ENCODE peak calls at places on chromosomes 2 and 18, in ten cellular contexts. One of them, this sample, is unnamed.

GRCh38 chr2:214069254-214069653 is 341.6 kb upstream of the VWC2L start:
- DNase-seq in upper lobe of right lung: no peak
- DNase-seq in stromal cell of bone marrow: peak; percentile 96
- DNase-seq in kidney tubule cell: peak; percentile 98
- DNase-seq in prostate gland: peak; percentile 10
- DNase-seq in nephron progenitor cell: no peak
- DNase-seq in activated CD8-positive, alpha-beta memory T cell treated with anti-CD3 and anti-CD28 coated beads, Interleukin-2, amount 10 ng/mL, durations not matched to agents 7 days and 5 days: no peak
- DNase-seq in stimulated activated CD8-positive, alpha-beta memory T cell treated with anti-CD3 and anti-CD28 coated beads, Interleukin-15, amount 100 ng/mL, for 1 hour: no peak
- DNase-seq in heart left ventricle: no peak
- DNase-seq in activated naive CD4-positive, alpha-beta T cell treated with anti-CD3 and anti-CD28 coated beads, Interleukin-2, amount 50 U/mL, for 16 hours: no peak
- DNase-seq in this sample: peak; percentile 77

GRCh38 chr2:71782323-71782722 is 329.0 kb downstream of the DYSF start:
- DNase-seq in nephron progenitor cell: no peak
- DNase-seq in heart left ventricle: no peak
- DNase-seq in upper lobe of right lung: no peak
- DNase-seq in stromal cell of bone marrow: no peak
- DNase-seq in activated naive CD4-positive, alpha-beta T cell treated with anti-CD3 and anti-CD28 coated beads, Interleukin-2, amount 50 U/mL, for 16 hours: no peak
- DNase-seq in kidney tubule cell: no peak
- DNase-seq in activated CD8-positive, alpha-beta memory T cell treated with anti-CD3 and anti-CD28 coated beads, Interleukin-2, amount 10 ng/mL, durations not matched to agents 7 days and 5 days: peak; percentile 8
- DNase-seq in prostate gland: peak; percentile 1
- DNase-seq in stimulated activated CD8-positive, alpha-beta memory T cell treated with anti-CD3 and anti-CD28 coated beads, Interleukin-15, amount 100 ng/mL, for 1 hour: no peak
- DNase-seq in this sample: no peak

GRCh38 chr2:225002656-225003045 is 39.6 kb downstream of the DOCK10 start:
- DNase-seq in stimulated activated CD8-positive, alpha-beta memory T cell treated with anti-CD3 and anti-CD28 coated beads, Interleukin-15, amount 100 ng/mL, for 1 hour: no peak
- DNase-seq in stromal cell of bone marrow: no peak
- DNase-seq in activated naive CD4-positive, alpha-beta T cell treated with anti-CD3 and anti-CD28 coated beads, Interleukin-2, amount 50 U/mL, for 16 hours: peak; percentile 30
- DNase-seq in prostate gland: no peak
- DNase-seq in nephron progenitor cell: no peak
- DNase-seq in upper lobe of right lung: no peak
- DNase-seq in kidney tubule cell: peak; percentile 95
- DNase-seq in activated CD8-positive, alpha-beta memory T cell treated with anti-CD3 and anti-CD28 coated beads, Interleukin-2, amount 10 ng/mL, durations not matched to agents 7 days and 5 days: peak; percentile 67
- DNase-seq in heart left ventricle: no peak
- DNase-seq in this sample: no peak

GRCh38 chr2:44237221-44237620 is 38.1 kb upstream of the SLC3A1 start:
- DNase-seq in stromal cell of bone marrow: no peak
- DNase-seq in activated CD8-positive, alpha-beta memory T cell treated with anti-CD3 and anti-CD28 coated beads, Interleukin-2, amount 10 ng/mL, durations not matched to agents 7 days and 5 days: peak; percentile 68
- DNase-seq in upper lobe of right lung: no peak
- DNase-seq in activated naive CD4-positive, alpha-beta T cell treated with anti-CD3 and anti-CD28 coated beads, Interleukin-2, amount 50 U/mL, for 16 hours: no peak
- DNase-seq in kidney tubule cell: no peak
- DNase-seq in stimulated activated CD8-positive, alpha-beta memory T cell treated with anti-CD3 and anti-CD28 coated beads, Interleukin-15, amount 100 ng/mL, for 1 hour: no peak
- DNase-seq in heart left ventricle: no peak
- DNase-seq in prostate gland: no peak
- DNase-seq in nephron progenitor cell: no peak
- DNase-seq in this sample: no peak

GRCh38 chr2:155157065-155157464 is 458.6 kb downstream of the KCNJ3 start:
- DNase-seq in kidney tubule cell: no peak
- DNase-seq in prostate gland: no peak
- DNase-seq in heart left ventricle: no peak
- DNase-seq in stromal cell of bone marrow: no peak
- DNase-seq in upper lobe of right lung: no peak
- DNase-seq in activated CD8-positive, alpha-beta memory T cell treated with anti-CD3 and anti-CD28 coated beads, Interleukin-2, amount 10 ng/mL, durations not matched to agents 7 days and 5 days: no peak
- DNase-seq in activated naive CD4-positive, alpha-beta T cell treated with anti-CD3 and anti-CD28 coated beads, Interleukin-2, amount 50 U/mL, for 16 hours: no peak
- DNase-seq in nephron progenitor cell: no peak
- DNase-seq in stimulated activated CD8-positive, alpha-beta memory T cell treated with anti-CD3 and anti-CD28 coated beads, Interleukin-15, amount 100 ng/mL, for 1 hour: no peak
- DNase-seq in this sample: no peak

GRCh38 chr2:53584986-53585385 is 182.6 kb upstream of the CHAC2 start:
- DNase-seq in activated naive CD4-positive, alpha-beta T cell treated with anti-CD3 and anti-CD28 coated beads, Interleukin-2, amount 50 U/mL, for 16 hours: no peak
- DNase-seq in kidney tubule cell: no peak
- DNase-seq in stimulated activated CD8-positive, alpha-beta memory T cell treated with anti-CD3 and anti-CD28 coated beads, Interleukin-15, amount 100 ng/mL, for 1 hour: no peak
- DNase-seq in activated CD8-positive, alpha-beta memory T cell treated with anti-CD3 and anti-CD28 coated beads, Interleukin-2, amount 10 ng/mL, durations not matched to agents 7 days and 5 days: no peak
- DNase-seq in upper lobe of right lung: no peak
- DNase-seq in prostate gland: no peak
- DNase-seq in stromal cell of bone marrow: no peak
- DNase-seq in nephron progenitor cell: no peak
- DNase-seq in heart left ventricle: no peak
- DNase-seq in this sample: no peak

GRCh38 chr2:134234535-134234934 is 19.3 kb upstream of the MGAT5 start:
- DNase-seq in stimulated activated CD8-positive, alpha-beta memory T cell treated with anti-CD3 and anti-CD28 coated beads, Interleukin-15, amount 100 ng/mL, for 1 hour: no peak
- DNase-seq in kidney tubule cell: peak; percentile 48
- DNase-seq in upper lobe of right lung: no peak
- DNase-seq in heart left ventricle: no peak
- DNase-seq in activated naive CD4-positive, alpha-beta T cell treated with anti-CD3 and anti-CD28 coated beads, Interleukin-2, amount 50 U/mL, for 16 hours: no peak
- DNase-seq in activated CD8-positive, alpha-beta memory T cell treated with anti-CD3 and anti-CD28 coated beads, Interleukin-2, amount 10 ng/mL, durations not matched to agents 7 days and 5 days: no peak
- DNase-seq in nephron progenitor cell: no peak
- DNase-seq in stromal cell of bone marrow: no peak
- DNase-seq in prostate gland: no peak
- DNase-seq in this sample: no peak

GRCh38 chr2:218291934-218292699 is at the start of gene TMBIM1:
- DNase-seq in activated naive CD4-positive, alpha-beta T cell treated with anti-CD3 and anti-CD28 coated beads, Interleukin-2, amount 50 U/mL, for 16 hours: peak; percentile 81
- DNase-seq in upper lobe of right lung: peak; percentile 93
- DNase-seq in stimulated activated CD8-positive, alpha-beta memory T cell treated with anti-CD3 and anti-CD28 coated beads, Interleukin-15, amount 100 ng/mL, for 1 hour: peak; percentile 51
- DNase-seq in prostate gland: no peak
- DNase-seq in nephron progenitor cell: peak; percentile 77
- DNase-seq in kidney tubule cell: peak; percentile 80
- DNase-seq in activated CD8-positive, alpha-beta memory T cell treated with anti-CD3 and anti-CD28 coated beads, Interleukin-2, amount 10 ng/mL, durations not matched to agents 7 days and 5 days: peak; percentile 80
- DNase-seq in heart left ventricle: peak; percentile 83
- DNase-seq in stromal cell of bone marrow: peak; percentile 57
- DNase-seq in this sample: no peak

GRCh38 chr2:198448803-198449202 is 644.4 kb downstream of the PLCL1 start:
- DNase-seq in activated CD8-positive, alpha-beta memory T cell treated with anti-CD3 and anti-CD28 coated beads, Interleukin-2, amount 10 ng/mL, durations not matched to agents 7 days and 5 days: no peak
- DNase-seq in heart left ventricle: no peak
- DNase-seq in kidney tubule cell: no peak
- DNase-seq in stimulated activated CD8-positive, alpha-beta memory T cell treated with anti-CD3 and anti-CD28 coated beads, Interleukin-15, amount 100 ng/mL, for 1 hour: no peak
- DNase-seq in stromal cell of bone marrow: no peak
- DNase-seq in activated naive CD4-positive, alpha-beta T cell treated with anti-CD3 and anti-CD28 coated beads, Interleukin-2, amount 50 U/mL, for 16 hours: no peak
- DNase-seq in upper lobe of right lung: no peak
- DNase-seq in prostate gland: no peak
- DNase-seq in nephron progenitor cell: no peak
- DNase-seq in this sample: no peak

GRCh38 chr18:45774065-45774521 is 50.1 kb downstream of the SLC14A1 start:
- DNase-seq in activated naive CD4-positive, alpha-beta T cell treated with anti-CD3 and anti-CD28 coated beads, Interleukin-2, amount 50 U/mL, for 16 hours: no peak
- DNase-seq in upper lobe of right lung: no peak
- DNase-seq in nephron progenitor cell: no peak
- DNase-seq in stimulated activated CD8-positive, alpha-beta memory T cell treated with anti-CD3 and anti-CD28 coated beads, Interleukin-15, amount 100 ng/mL, for 1 hour: no peak
- DNase-seq in kidney tubule cell: peak; percentile 86
- DNase-seq in heart left ventricle: no peak
- DNase-seq in activated CD8-positive, alpha-beta memory T cell treated with anti-CD3 and anti-CD28 coated beads, Interleukin-2, amount 10 ng/mL, durations not matched to agents 7 days and 5 days: no peak
- DNase-seq in prostate gland: peak; percentile 81
- DNase-seq in stromal cell of bone marrow: no peak
- DNase-seq in this sample: no peak

GRCh38 chr2:10089565-10090183 is 9.5 kb upstream of the CYS1 start:
- DNase-seq in activated naive CD4-positive, alpha-beta T cell treated with anti-CD3 and anti-CD28 coated beads, Interleukin-2, amount 50 U/mL, for 16 hours: no peak
- DNase-seq in activated CD8-positive, alpha-beta memory T cell treated with anti-CD3 and anti-CD28 coated beads, Interleukin-2, amount 10 ng/mL, durations not matched to agents 7 days and 5 days: no peak
- DNase-seq in upper lobe of right lung: no peak
- DNase-seq in stromal cell of bone marrow: no peak
- DNase-seq in nephron progenitor cell: no peak
- DNase-seq in stimulated activated CD8-positive, alpha-beta memory T cell treated with anti-CD3 and anti-CD28 coated beads, Interleukin-15, amount 100 ng/mL, for 1 hour: no peak
- DNase-seq in prostate gland: no peak
- DNase-seq in kidney tubule cell: peak; percentile 78
- DNase-seq in heart left ventricle: no peak
- DNase-seq in this sample: no peak

GRCh38 chr2:96092896-96093295 is 23.5 kb downstream of the ADRA2B start:
- DNase-seq in prostate gland: no peak
- DNase-seq in activated CD8-positive, alpha-beta memory T cell treated with anti-CD3 and anti-CD28 coated beads, Interleukin-2, amount 10 ng/mL, durations not matched to agents 7 days and 5 days: peak; percentile 11
- DNase-seq in stimulated activated CD8-positive, alpha-beta memory T cell treated with anti-CD3 and anti-CD28 coated beads, Interleukin-15, amount 100 ng/mL, for 1 hour: no peak
- DNase-seq in stromal cell of bone marrow: no peak
- DNase-seq in nephron progenitor cell: no peak
- DNase-seq in kidney tubule cell: no peak
- DNase-seq in upper lobe of right lung: peak; percentile 41
- DNase-seq in heart left ventricle: no peak
- DNase-seq in activated naive CD4-positive, alpha-beta T cell treated with anti-CD3 and anti-CD28 coated beads, Interleukin-2, amount 50 U/mL, for 16 hours: no peak
- DNase-seq in this sample: no peak

GRCh38 chr2:174053285-174053684 is 88.1 kb upstream of the SP3 start:
- DNase-seq in upper lobe of right lung: no peak
- DNase-seq in activated CD8-positive, alpha-beta memory T cell treated with anti-CD3 and anti-CD28 coated beads, Interleukin-2, amount 10 ng/mL, durations not matched to agents 7 days and 5 days: no peak
- DNase-seq in kidney tubule cell: no peak
- DNase-seq in stromal cell of bone marrow: no peak
- DNase-seq in activated naive CD4-positive, alpha-beta T cell treated with anti-CD3 and anti-CD28 coated beads, Interleukin-2, amount 50 U/mL, for 16 hours: no peak
- DNase-seq in stimulated activated CD8-positive, alpha-beta memory T cell treated with anti-CD3 and anti-CD28 coated beads, Interleukin-15, amount 100 ng/mL, for 1 hour: no peak
- DNase-seq in nephron progenitor cell: peak; percentile 17
- DNase-seq in prostate gland: no peak
- DNase-seq in heart left ventricle: no peak
- DNase-seq in this sample: no peak

GRCh38 chr2:11790228-11790627 is 43.8 kb downstream of the LPIN1 start:
- DNase-seq in upper lobe of right lung: no peak
- DNase-seq in heart left ventricle: no peak
- DNase-seq in kidney tubule cell: peak; percentile 12
- DNase-seq in stimulated activated CD8-positive, alpha-beta memory T cell treated with anti-CD3 and anti-CD28 coated beads, Interleukin-15, amount 100 ng/mL, for 1 hour: no peak
- DNase-seq in stromal cell of bone marrow: no peak
- DNase-seq in activated naive CD4-positive, alpha-beta T cell treated with anti-CD3 and anti-CD28 coated beads, Interleukin-2, amount 50 U/mL, for 16 hours: no peak
- DNase-seq in activated CD8-positive, alpha-beta memory T cell treated with anti-CD3 and anti-CD28 coated beads, Interleukin-2, amount 10 ng/mL, durations not matched to agents 7 days and 5 days: no peak
- DNase-seq in prostate gland: no peak
- DNase-seq in nephron progenitor cell: no peak
- DNase-seq in this sample: no peak

GRCh38 chr2:57515366-57515765 is 531.2 kb upstream of the VRK2 start:
- DNase-seq in prostate gland: no peak
- DNase-seq in heart left ventricle: no peak
- DNase-seq in kidney tubule cell: no peak
- DNase-seq in stimulated activated CD8-positive, alpha-beta memory T cell treated with anti-CD3 and anti-CD28 coated beads, Interleukin-15, amount 100 ng/mL, for 1 hour: no peak
- DNase-seq in upper lobe of right lung: no peak
- DNase-seq in stromal cell of bone marrow: no peak
- DNase-seq in nephron progenitor cell: no peak
- DNase-seq in activated CD8-positive, alpha-beta memory T cell treated with anti-CD3 and anti-CD28 coated beads, Interleukin-2, amount 10 ng/mL, durations not matched to agents 7 days and 5 days: no peak
- DNase-seq in activated naive CD4-positive, alpha-beta T cell treated with anti-CD3 and anti-CD28 coated beads, Interleukin-2, amount 50 U/mL, for 16 hours: no peak
- DNase-seq in this sample: no peak

GRCh38 chr2:105617631-105618350 is 126.9 kb upstream of the NCK2 start:
- DNase-seq in stromal cell of bone marrow: no peak
- DNase-seq in stimulated activated CD8-positive, alpha-beta memory T cell treated with anti-CD3 and anti-CD28 coated beads, Interleukin-15, amount 100 ng/mL, for 1 hour: no peak
- DNase-seq in prostate gland: no peak
- DNase-seq in kidney tubule cell: peak; percentile 61
- DNase-seq in activated naive CD4-positive, alpha-beta T cell treated with anti-CD3 and anti-CD28 coated beads, Interleukin-2, amount 50 U/mL, for 16 hours: no peak
- DNase-seq in upper lobe of right lung: no peak
- DNase-seq in activated CD8-positive, alpha-beta memory T cell treated with anti-CD3 and anti-CD28 coated beads, Interleukin-2, amount 10 ng/mL, durations not matched to agents 7 days and 5 days: no peak
- DNase-seq in nephron progenitor cell: no peak
- DNase-seq in heart left ventricle: no peak
- DNase-seq in this sample: no peak

GRCh38 chr18:25166113-25166512 is 185.9 kb downstream of the ZNF521 start:
- DNase-seq in nephron progenitor cell: no peak
- DNase-seq in upper lobe of right lung: no peak
- DNase-seq in heart left ventricle: no peak
- DNase-seq in stromal cell of bone marrow: no peak
- DNase-seq in activated naive CD4-positive, alpha-beta T cell treated with anti-CD3 and anti-CD28 coated beads, Interleukin-2, amount 50 U/mL, for 16 hours: no peak
- DNase-seq in stimulated activated CD8-positive, alpha-beta memory T cell treated with anti-CD3 and anti-CD28 coated beads, Interleukin-15, amount 100 ng/mL, for 1 hour: no peak
- DNase-seq in kidney tubule cell: no peak
- DNase-seq in activated CD8-positive, alpha-beta memory T cell treated with anti-CD3 and anti-CD28 coated beads, Interleukin-2, amount 10 ng/mL, durations not matched to agents 7 days and 5 days: no peak
- DNase-seq in prostate gland: no peak
- DNase-seq in this sample: no peak

GRCh38 chr2:218960196-218961165 is 1.0 kb downstream of the CDK5R2 start:
- DNase-seq in activated naive CD4-positive, alpha-beta T cell treated with anti-CD3 and anti-CD28 coated beads, Interleukin-2, amount 50 U/mL, for 16 hours: no peak
- DNase-seq in nephron progenitor cell: peak; percentile 21
- DNase-seq in stimulated activated CD8-positive, alpha-beta memory T cell treated with anti-CD3 and anti-CD28 coated beads, Interleukin-15, amount 100 ng/mL, for 1 hour: no peak
- DNase-seq in upper lobe of right lung: no peak
- DNase-seq in prostate gland: no peak
- DNase-seq in activated CD8-positive, alpha-beta memory T cell treated with anti-CD3 and anti-CD28 coated beads, Interleukin-2, amount 10 ng/mL, durations not matched to agents 7 days and 5 days: peak; percentile 35
- DNase-seq in kidney tubule cell: no peak
- DNase-seq in stromal cell of bone marrow: no peak
- DNase-seq in heart left ventricle: no peak
- DNase-seq in this sample: no peak

GRCh38 chr2:238709324-238709723 is 138.6 kb upstream of the TWIST2 start:
- DNase-seq in nephron progenitor cell: no peak
- DNase-seq in heart left ventricle: no peak
- DNase-seq in stimulated activated CD8-positive, alpha-beta memory T cell treated with anti-CD3 and anti-CD28 coated beads, Interleukin-15, amount 100 ng/mL, for 1 hour: no peak
- DNase-seq in activated naive CD4-positive, alpha-beta T cell treated with anti-CD3 and anti-CD28 coated beads, Interleukin-2, amount 50 U/mL, for 16 hours: no peak
- DNase-seq in prostate gland: no peak
- DNase-seq in activated CD8-positive, alpha-beta memory T cell treated with anti-CD3 and anti-CD28 coated beads, Interleukin-2, amount 10 ng/mL, durations not matched to agents 7 days and 5 days: no peak
- DNase-seq in upper lobe of right lung: no peak
- DNase-seq in stromal cell of bone marrow: no peak
- DNase-seq in kidney tubule cell: no peak
- DNase-seq in this sample: no peak

GRCh38 chr18:3596324-3597158 is 146.6 kb downstream of the TGIF1 start:
- DNase-seq in stromal cell of bone marrow: no peak
- DNase-seq in activated naive CD4-positive, alpha-beta T cell treated with anti-CD3 and anti-CD28 coated beads, Interleukin-2, amount 50 U/mL, for 16 hours: peak; percentile 28
- DNase-seq in nephron progenitor cell: peak; percentile 54
- DNase-seq in activated CD8-positive, alpha-beta memory T cell treated with anti-CD3 and anti-CD28 coated beads, Interleukin-2, amount 10 ng/mL, durations not matched to agents 7 days and 5 days: peak; percentile 83
- DNase-seq in heart left ventricle: peak; percentile 57
- DNase-seq in kidney tubule cell: peak; percentile 62
- DNase-seq in prostate gland: peak; percentile 23
- DNase-seq in stimulated activated CD8-positive, alpha-beta memory T cell treated with anti-CD3 and anti-CD28 coated beads, Interleukin-15, amount 100 ng/mL, for 1 hour: no peak
- DNase-seq in upper lobe of right lung: peak; percentile 72
- DNase-seq in this sample: no peak

GRCh38 chr2:239073270-239073669 is 225.4 kb downstream of the TWIST2 start:
- DNase-seq in upper lobe of right lung: no peak
- DNase-seq in heart left ventricle: peak; percentile 50
- DNase-seq in kidney tubule cell: no peak
- DNase-seq in stromal cell of bone marrow: no peak
- DNase-seq in prostate gland: no peak
- DNase-seq in nephron progenitor cell: no peak
- DNase-seq in activated naive CD4-positive, alpha-beta T cell treated with anti-CD3 and anti-CD28 coated beads, Interleukin-2, amount 50 U/mL, for 16 hours: no peak
- DNase-seq in activated CD8-positive, alpha-beta memory T cell treated with anti-CD3 and anti-CD28 coated beads, Interleukin-2, amount 10 ng/mL, durations not matched to agents 7 days and 5 days: no peak
- DNase-seq in stimulated activated CD8-positive, alpha-beta memory T cell treated with anti-CD3 and anti-CD28 coated beads, Interleukin-15, amount 100 ng/mL, for 1 hour: no peak
- DNase-seq in this sample: no peak

GRCh38 chr18:12861637-12862036 is 22.4 kb downstream of the PTPN2 start:
- DNase-seq in prostate gland: no peak
- DNase-seq in nephron progenitor cell: no peak
- DNase-seq in stromal cell of bone marrow: no peak
- DNase-seq in upper lobe of right lung: no peak
- DNase-seq in activated CD8-positive, alpha-beta memory T cell treated with anti-CD3 and anti-CD28 coated beads, Interleukin-2, amount 10 ng/mL, durations not matched to agents 7 days and 5 days: no peak
- DNase-seq in stimulated activated CD8-positive, alpha-beta memory T cell treated with anti-CD3 and anti-CD28 coated beads, Interleukin-15, amount 100 ng/mL, for 1 hour: no peak
- DNase-seq in activated naive CD4-positive, alpha-beta T cell treated with anti-CD3 and anti-CD28 coated beads, Interleukin-2, amount 50 U/mL, for 16 hours: no peak
- DNase-seq in heart left ventricle: no peak
- DNase-seq in kidney tubule cell: no peak
- DNase-seq in this sample: no peak

GRCh38 chr2:71545572-71546274 is 92.4 kb downstream of the DYSF start:
- DNase-seq in stromal cell of bone marrow: peak; percentile 18
- DNase-seq in activated CD8-positive, alpha-beta memory T cell treated with anti-CD3 and anti-CD28 coated beads, Interleukin-2, amount 10 ng/mL, durations not matched to agents 7 days and 5 days: peak; percentile 66
- DNase-seq in nephron progenitor cell: peak; percentile 71
- DNase-seq in activated naive CD4-positive, alpha-beta T cell treated with anti-CD3 and anti-CD28 coated beads, Interleukin-2, amount 50 U/mL, for 16 hours: peak; percentile 39
- DNase-seq in stimulated activated CD8-positive, alpha-beta memory T cell treated with anti-CD3 and anti-CD28 coated beads, Interleukin-15, amount 100 ng/mL, for 1 hour: no peak
- DNase-seq in heart left ventricle: peak; percentile 30
- DNase-seq in prostate gland: peak; percentile 56
- DNase-seq in upper lobe of right lung: peak; percentile 49
- DNase-seq in kidney tubule cell: peak; percentile 63
- DNase-seq in this sample: no peak